ENCODE peak calls at places on chromosomes 6 and 20, in nine cellular contexts. K, I, L, Z, A, U, E, G and B are unnamed samples.

GRCh38 chr6:79724816-79725215 is 93.7 kb downstream of the SH3BGRL2 start:
- DNase-seq in U (no peak), I (no peak), Z (no peak), L (no peak), A (no peak), E (no peak), K (no peak), G (no peak), B (no peak)

GRCh38 chr20:43009497-43009896 is 180.2 kb downstream of the PTPRT start:
- DNase-seq in K (no peak), L (no peak), U (no peak), E (no peak), A (no peak), Z (no peak), I (no peak), G (no peak), B (no peak)

GRCh38 chr20:9071976-9072726 is 3.3 kb downstream of the PLCB4 start:
- DNase-seq in L (no peak), G (no peak), A (no peak), Z (peak), I (no peak), U (no peak), K (no peak), E (no peak), B (no peak)

GRCh38 chr6:159969204-159969912 is 476 bp downstream of the IGF2R start:
- DNase-seq in I (peak), A (no peak), E (peak), K (no peak), U (peak), L (no peak), Z (no peak), G (no peak), B (no peak)

GRCh38 chr20:50418890-50419642 is 91.1 kb upstream of the PTPN1 start:
- DNase-seq in I (no peak), K (no peak), A (no peak), E (no peak), L (no peak), G (no peak), Z (no peak), U (no peak), B (no peak)

GRCh38 chr6:11212625-11213024 is 19.8 kb downstream of the NEDD9 start:
- DNase-seq in E (no peak), K (peak), L (no peak), A (no peak), G (no peak), Z (peak), I (no peak), U (no peak), B (no peak)

GRCh38 chr6:43185391-43185790 is 3.4 kb downstream of the CUL9 start:
- DNase-seq in U (no peak), I (no peak), A (no peak), Z (no peak), L (no peak), K (no peak), G (no peak), E (no peak), B (no peak)

GRCh38 chr6:56529594-56530191 is 113.0 kb downstream of the DST start:
- DNase-seq in I (no peak), K (no peak), G (no peak), E (no peak), Z (no peak), L (no peak), U (no peak), A (no peak), B (no peak)

GRCh38 chr20:16462711-16463110 is 110.5 kb downstream of the KIF16B start:
- DNase-seq in Z (no peak), E (no peak), I (no peak), A (no peak), G (no peak), K (no peak), U (no peak), L (no peak), B (no peak)

GRCh38 chr6:31655349-31656237 is at the start of gene APOM:
- DNase-seq in Z (no peak), I (no peak), L (no peak), G (no peak), K (no peak), U (no peak), E (no peak), A (no peak), B (no peak)

GRCh38 chr20:60102665-60103210 is 144.5 kb downstream of the CDH26 start:
- DNase-seq in K (no peak), I (no peak), G (no peak), Z (no peak), A (no peak), E (no peak), U (no peak), L (no peak), B (no peak)

GRCh38 chr20:676315-676937 is 824 bp upstream of the SCRT2 start:
- DNase-seq in G (no peak), A (no peak), L (no peak), I (no peak), E (no peak), K (no peak), Z (no peak), U (no peak), B (no peak)

GRCh38 chr6:169959129-169960002 is 207.9 kb downstream of the ERMARD start:
- DNase-seq in I (no peak), G (no peak), U (peak), E (no peak), Z (peak), L (peak), A (no peak), K (no peak), B (no peak)

GRCh38 chr20:38590682-38591483 is 9.9 kb downstream of the ADIG start:
- DNase-seq in Z (no peak), K (no peak), G (no peak), I (no peak), E (no peak), U (no peak), L (no peak), A (no peak), B (no peak)

GRCh38 chr6:161721511-161721910 is 447.6 kb upstream of the AGPAT4 start:
- DNase-seq in G (no peak), L (no peak), K (no peak), E (no peak), Z (no peak), A (no peak), U (no peak), I (no peak), B (no peak)

GRCh38 chr6:37648465-37649330 is 49.0 kb downstream of the MDGA1 start:
- DNase-seq in E (no peak), A (no peak), U (no peak), G (no peak), Z (peak), L (no peak), I (peak), K (no peak), B (no peak)

GRCh38 chr6:108766886-108767285 is 81.3 kb upstream of the ARMC2 start:
- DNase-seq in I (peak), E (no peak), A (no peak), G (no peak), U (no peak), K (no peak), Z (no peak), L (no peak), B (no peak)

GRCh38 chr6:135531954-135532490 is 34.5 kb upstream of the AHI1 start:
- DNase-seq in Z (no peak), A (no peak), K (no peak), E (no peak), G (no peak), L (no peak), I (no peak), U (no peak), B (no peak)

GRCh38 chr6:40906759-40907158 is 132.3 kb downstream of the UNC5CL start:
- DNase-seq in I (no peak), Z (peak), K (peak), U (no peak), E (no peak), L (no peak), A (no peak), G (no peak), B (no peak)

GRCh38 chr6:51139841-51140462 is 321.3 kb downstream of the TFAP2B start:
- DNase-seq in G (no peak), L (no peak), U (no peak), E (no peak), Z (no peak), K (no peak), A (no peak), I (no peak), B (no peak)

GRCh38 chr20:37657924-37658800 is 35.7 kb upstream of the CTNNBL1 start:
- DNase-seq in Z (no peak), A (no peak), L (no peak), U (no peak), E (no peak), K (no peak), G (no peak), I (no peak), B (no peak)

GRCh38 chr6:46948699-46949098 is 27.0 kb upstream of the ADGRF5 start:
- DNase-seq in I (no peak), K (no peak), U (no peak), G (no peak), L (no peak), Z (no peak), E (no peak), A (no peak), B (no peak)

GRCh38 chr20:51517839-51518238 is 24.7 kb downstream of the NFATC2 start:
- DNase-seq in G (no peak), K (no peak), I (no peak), L (no peak), U (no peak), E (no peak), A (no peak), Z (no peak), B (no peak)

GRCh38 chr6:2505624-2506023 is 245.1 kb downstream of the MYLK4 start:
- DNase-seq in K (no peak), Z (no peak), E (peak), A (no peak), L (no peak), U (peak), I (no peak), G (no peak), B (no peak)

GRCh38 chr6:335146-335545 is 42.9 kb downstream of the DUSP22 start:
- DNase-seq in A (no peak), L (no peak), I (no peak), U (no peak), K (no peak), Z (no peak), G (no peak), E (no peak), B (no peak)

GRCh38 chr20:12966468-12967085 is 42.2 kb upstream of the SPTLC3 start:
- DNase-seq in A (no peak), U (no peak), K (peak), I (no peak), L (no peak), Z (peak), G (no peak), E (no peak), B (no peak)

GRCh38 chr6:166825553-166826145 is 130.7 kb downstream of the RNASET2 start:
- DNase-seq in I (no peak), E (no peak), G (no peak), U (no peak), A (no peak), K (peak), Z (peak), L (no peak), B (no peak)

GRCh38 chr6:72861059-72861458 is 239.2 kb downstream of the KCNQ5 start:
- DNase-seq in I (no peak), A (no peak), L (no peak), E (no peak), G (no peak), Z (no peak), U (no peak), K (no peak), B (no peak)

GRCh38 chr6:52364480-52365166 is 2.7 kb downstream of the PAQR8 start:
- DNase-seq in Z (no peak), G (no peak), I (no peak), A (no peak), L (no peak), U (no peak), K (no peak), E (no peak), B (no peak)

GRCh38 chr6:152071318-152071717 is 263.8 kb downstream of the ESR1 start:
- DNase-seq in U (no peak), E (no peak), I (no peak), L (no peak), G (no peak), K (no peak), Z (no peak), A (no peak), B (no peak)

GRCh38 chr6:50116797-50117542 is 67.2 kb upstream of the DEFB112 start:
- DNase-seq in E (no peak), K (no peak), A (no peak), U (no peak), G (no peak), Z (no peak), L (no peak), I (no peak), B (no peak)

GRCh38 chr6:5471044-5471443 is 209.7 kb downstream of the FARS2 start:
- DNase-seq in E (peak), K (peak), L (peak), G (peak), U (peak), I (peak), A (peak), Z (peak), B (peak)

GRCh38 chr6:7264686-7265384 is 48.2 kb downstream of the SSR1 start:
- DNase-seq in K (no peak), E (no peak), Z (no peak), U (no peak), I (no peak), L (no peak), A (no peak), G (no peak), B (no peak)

GRCh38 chr6:145749632-145750031 is 14.3 kb upstream of the EPM2A start:
- DNase-seq in E (no peak), Z (peak), G (no peak), U (no peak), A (no peak), I (no peak), K (peak), L (no peak), B (no peak)